ENCODE peak calls at places on chromosomes 3 and 15, in ten cellular contexts. One of them, this sample, is unnamed. For H3K4me1, the result is how much of the 10 kb centered on the place peaks cover.

GRCh38 chr3:141093971-141094401 is 42.8 kb downstream of the SPSB4 start:
- DNase-seq in endothelial cell of umbilical vein: no peak
- DNase-seq in HCT116: no peak
- DNase-seq in K562: no peak
- DNase-seq in stomach: peak
- DNase-seq in prostate gland: peak
- DNase-seq in transverse colon: no peak
- DNase-seq in H1: no peak
- DNase-seq in spleen: no peak
- DNase-seq in upper lobe of left lung: no peak
- DNase-seq in this sample: no peak

GRCh38 chr3:40281995-40282394 is 27.5 kb upstream of the EIF1B start:
- DNase-seq in endothelial cell of umbilical vein: no peak
- DNase-seq in HCT116: no peak
- DNase-seq in K562: no peak
- DNase-seq in stomach: no peak
- DNase-seq in prostate gland: no peak
- DNase-seq in transverse colon: no peak
- DNase-seq in H1: no peak
- DNase-seq in spleen: no peak
- DNase-seq in upper lobe of left lung: no peak
- DNase-seq in this sample: no peak

GRCh38 chr15:62791694-62792093 is 250.9 kb upstream of the TPM1 start:
- DNase-seq in endothelial cell of umbilical vein: no peak
- DNase-seq in HCT116: no peak
- DNase-seq in K562: no peak
- DNase-seq in stomach: no peak
- DNase-seq in prostate gland: no peak
- DNase-seq in transverse colon: no peak
- DNase-seq in H1: no peak
- DNase-seq in spleen: no peak
- DNase-seq in upper lobe of left lung: no peak
- DNase-seq in this sample: no peak

GRCh38 chr15:69750253-69750652 is 297.6 kb downstream of the RPLP1 start:
- DNase-seq in endothelial cell of umbilical vein: no peak
- DNase-seq in HCT116: no peak
- DNase-seq in K562: no peak
- DNase-seq in stomach: no peak
- DNase-seq in prostate gland: no peak
- DNase-seq in transverse colon: no peak
- DNase-seq in H1: no peak
- DNase-seq in spleen: no peak
- DNase-seq in upper lobe of left lung: no peak
- DNase-seq in this sample: no peak

GRCh38 chr3:53581671-53582070 is 87.3 kb downstream of the CACNA1D start:
- DNase-seq in endothelial cell of umbilical vein: no peak
- DNase-seq in HCT116: no peak
- DNase-seq in K562: no peak
- DNase-seq in stomach: no peak
- DNase-seq in prostate gland: no peak
- DNase-seq in transverse colon: no peak
- DNase-seq in H1: no peak
- DNase-seq in spleen: no peak
- DNase-seq in upper lobe of left lung: no peak
- DNase-seq in this sample: no peak

GRCh38 chr3:118823626-118824025 is 211.0 kb downstream of the IGSF11 start:
- DNase-seq in endothelial cell of umbilical vein: no peak
- DNase-seq in HCT116: no peak
- DNase-seq in K562: no peak
- DNase-seq in stomach: no peak
- DNase-seq in prostate gland: no peak
- DNase-seq in transverse colon: no peak
- DNase-seq in H1: no peak
- DNase-seq in spleen: no peak
- DNase-seq in upper lobe of left lung: no peak
- DNase-seq in this sample: no peak

GRCh38 chr15:90004671-90005070 is 3.5 kb downstream of the ZNF710 start:
- DNase-seq in endothelial cell of umbilical vein: peak
- DNase-seq in HCT116: no peak
- DNase-seq in K562: no peak
- DNase-seq in stomach: no peak
- DNase-seq in prostate gland: no peak
- DNase-seq in transverse colon: peak
- DNase-seq in H1: no peak
- DNase-seq in spleen: peak
- DNase-seq in upper lobe of left lung: peak
- DNase-seq in this sample: no peak

GRCh38 chr15:81398910-81399551 is 25.0 kb upstream of the TMC3 start:
- DNase-seq in endothelial cell of umbilical vein: no peak
- DNase-seq in HCT116: no peak
- DNase-seq in K562: no peak
- DNase-seq in stomach: no peak
- DNase-seq in prostate gland: peak
- DNase-seq in transverse colon: no peak
- DNase-seq in H1: no peak
- DNase-seq in spleen: no peak
- DNase-seq in upper lobe of left lung: no peak
- DNase-seq in this sample: no peak

GRCh38 chr3:126557415-126557745 is 1.4 kb downstream of the C3orf22 start:
- DNase-seq in endothelial cell of umbilical vein: no peak
- DNase-seq in HCT116: no peak
- DNase-seq in K562: no peak
- DNase-seq in stomach: peak
- DNase-seq in prostate gland: no peak
- DNase-seq in transverse colon: peak
- DNase-seq in H1: peak
- DNase-seq in spleen: peak
- DNase-seq in upper lobe of left lung: peak
- DNase-seq in this sample: no peak

GRCh38 chr3:49269443-49269842 is 7.6 kb downstream of the C3orf62 start:
- DNase-seq in endothelial cell of umbilical vein: no peak
- DNase-seq in HCT116: no peak
- DNase-seq in K562: no peak
- DNase-seq in stomach: no peak
- DNase-seq in prostate gland: no peak
- DNase-seq in transverse colon: no peak
- DNase-seq in H1: no peak
- DNase-seq in spleen: no peak
- DNase-seq in upper lobe of left lung: no peak
- DNase-seq in this sample: no peak

GRCh38 chr15:98873441-98874218 is 134.0 kb downstream of the PGPEP1L start:
- DNase-seq in endothelial cell of umbilical vein: no peak
- DNase-seq in HCT116: peak
- DNase-seq in K562: no peak
- DNase-seq in stomach: no peak
- DNase-seq in prostate gland: no peak
- DNase-seq in transverse colon: no peak
- DNase-seq in H1: no peak
- DNase-seq in spleen: peak
- DNase-seq in upper lobe of left lung: peak
- DNase-seq in this sample: no peak

GRCh38 chr3:55269636-55270035 is 217.5 kb downstream of the WNT5A start:
- DNase-seq in endothelial cell of umbilical vein: no peak
- DNase-seq in HCT116: no peak
- DNase-seq in K562: no peak
- DNase-seq in stomach: no peak
- DNase-seq in prostate gland: no peak
- DNase-seq in transverse colon: no peak
- DNase-seq in H1: no peak
- DNase-seq in spleen: no peak
- DNase-seq in upper lobe of left lung: no peak
- DNase-seq in this sample: no peak

GRCh38 chr15:40082195-40082868 is 26.3 kb downstream of the BMF start:
- DNase-seq in endothelial cell of umbilical vein: peak
- DNase-seq in HCT116: no peak
- DNase-seq in K562: no peak
- DNase-seq in stomach: no peak
- DNase-seq in prostate gland: no peak
- DNase-seq in transverse colon: peak
- DNase-seq in H1: no peak
- DNase-seq in spleen: peak
- DNase-seq in upper lobe of left lung: no peak
- DNase-seq in this sample: no peak

GRCh38 chr3:16334909-16335308 is 69.9 kb downstream of the OXNAD1 start:
- DNase-seq in endothelial cell of umbilical vein: peak
- DNase-seq in HCT116: no peak
- DNase-seq in K562: no peak
- DNase-seq in stomach: no peak
- DNase-seq in prostate gland: no peak
- DNase-seq in transverse colon: no peak
- DNase-seq in H1: no peak
- DNase-seq in spleen: no peak
- DNase-seq in upper lobe of left lung: no peak
- DNase-seq in this sample: no peak

GRCh38 chr3:16336876-16337275 is 71.9 kb downstream of the OXNAD1 start:
- DNase-seq in endothelial cell of umbilical vein: no peak
- DNase-seq in HCT116: no peak
- DNase-seq in K562: no peak
- DNase-seq in stomach: no peak
- DNase-seq in prostate gland: no peak
- DNase-seq in transverse colon: no peak
- DNase-seq in H1: no peak
- DNase-seq in spleen: no peak
- DNase-seq in upper lobe of left lung: no peak
- DNase-seq in this sample: no peak

GRCh38 chr3:16335364-16335763 is 70.4 kb downstream of the OXNAD1 start:
- DNase-seq in endothelial cell of umbilical vein: no peak
- DNase-seq in HCT116: no peak
- DNase-seq in K562: no peak
- DNase-seq in stomach: no peak
- DNase-seq in prostate gland: no peak
- DNase-seq in transverse colon: no peak
- DNase-seq in H1: no peak
- DNase-seq in spleen: no peak
- DNase-seq in upper lobe of left lung: no peak
- DNase-seq in this sample: no peak

GRCh38 chr3:16338124-16338523 is 73.1 kb downstream of the OXNAD1 start:
- DNase-seq in endothelial cell of umbilical vein: no peak
- DNase-seq in HCT116: no peak
- DNase-seq in K562: no peak
- DNase-seq in stomach: peak
- DNase-seq in prostate gland: no peak
- DNase-seq in transverse colon: peak
- DNase-seq in H1: no peak
- DNase-seq in spleen: peak
- DNase-seq in upper lobe of left lung: peak
- DNase-seq in this sample: no peak

GRCh38 chr3:16335772-16336621 is 71.0 kb downstream of the OXNAD1 start:
- DNase-seq in endothelial cell of umbilical vein: no peak
- DNase-seq in HCT116: no peak
- DNase-seq in K562: no peak
- DNase-seq in stomach: no peak
- DNase-seq in prostate gland: no peak
- DNase-seq in transverse colon: no peak
- DNase-seq in H1: no peak
- DNase-seq in spleen: no peak
- DNase-seq in upper lobe of left lung: no peak
- DNase-seq in this sample: no peak
- TF ChIP-seq POLR2A in endothelial cell of umbilical vein: no peak
- TF ChIP-seq POLR2A in HCT116: no peak
- TF ChIP-seq POLR2A in K562: no peak
- TF ChIP-seq POLR2A in stomach: no peak
- TF ChIP-seq POLR2A in prostate gland: no peak
- TF ChIP-seq POLR2A in transverse colon: no peak
- TF ChIP-seq POLR2A in H1: no peak
- TF ChIP-seq POLR2A in spleen: no peak
- TF ChIP-seq POLR2A in upper lobe of left lung: no peak
- TF ChIP-seq POLR2A in this sample: no peak

DNA sequence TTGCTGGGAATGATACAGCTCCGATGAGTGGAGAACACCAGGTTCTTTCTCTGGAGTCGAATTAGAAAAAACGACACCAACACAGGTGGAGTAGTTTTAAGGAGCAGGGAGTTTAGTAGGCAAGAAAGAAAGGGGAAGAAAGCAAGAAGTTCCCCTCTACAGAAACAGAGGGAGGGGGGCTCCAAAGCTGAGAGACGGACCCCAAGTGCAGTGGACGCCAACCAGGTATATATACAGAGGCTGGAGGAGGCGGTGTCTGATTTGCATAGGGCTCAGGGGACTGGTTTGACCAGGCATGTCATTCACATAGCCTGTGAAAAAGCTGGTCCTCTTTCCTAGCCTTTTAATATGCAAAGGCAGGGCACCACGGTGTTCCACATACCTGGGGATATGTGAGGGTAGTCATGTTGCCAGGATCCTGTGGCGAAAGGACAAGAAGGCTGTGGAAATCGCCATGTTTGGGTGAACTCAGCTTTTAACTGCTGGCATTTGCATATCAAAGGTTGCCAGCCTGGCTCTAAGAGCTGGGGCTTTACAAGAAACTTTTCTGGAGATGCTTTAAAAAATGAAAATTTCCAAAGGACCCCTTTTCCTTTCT is 887.4 kb upstream of the EPHA6 start:
- DNase-seq in endothelial cell of umbilical vein: no peak
- DNase-seq in HCT116: no peak
- DNase-seq in K562: no peak
- DNase-seq in stomach: no peak
- DNase-seq in prostate gland: no peak
- DNase-seq in transverse colon: no peak
- DNase-seq in H1: peak
- DNase-seq in spleen: no peak
- DNase-seq in upper lobe of left lung: no peak
- DNase-seq in this sample: no peak
- H3K4me1 ChIP-seq in endothelial cell of umbilical vein: under half
- H3K4me1 ChIP-seq in HCT116: under half
- H3K4me1 ChIP-seq in K562: under half
- H3K4me1 ChIP-seq in stomach: under half
- H3K4me1 ChIP-seq in prostate gland: under half
- H3K4me1 ChIP-seq in transverse colon: under half
- H3K4me1 ChIP-seq in H1: under half
- H3K4me1 ChIP-seq in spleen: under half
- H3K4me1 ChIP-seq in upper lobe of left lung: under half
- H3K4me1 ChIP-seq in this sample: under half

DNA sequence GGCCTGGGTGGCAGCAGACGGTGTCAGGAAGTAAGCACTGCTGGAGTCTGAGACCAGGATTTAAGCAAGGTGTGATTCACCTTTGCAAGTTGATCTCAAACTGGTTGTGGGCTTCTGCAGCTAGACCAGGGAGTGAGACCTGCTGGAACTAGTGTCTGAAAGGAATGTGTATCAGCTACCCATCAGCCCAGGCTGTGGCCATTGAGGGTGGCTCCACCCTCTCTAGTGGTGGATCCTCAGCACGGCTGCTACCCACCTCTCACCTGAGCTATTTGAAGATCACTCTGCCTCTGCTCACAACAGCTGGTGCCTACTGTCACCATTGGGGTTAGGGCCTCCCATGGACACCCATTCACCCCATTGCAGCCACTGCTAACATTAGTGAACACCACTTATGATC is 140.3 kb upstream of the DCBLD2 start:
- DNase-seq in endothelial cell of umbilical vein: no peak
- DNase-seq in HCT116: no peak
- DNase-seq in K562: no peak
- DNase-seq in stomach: no peak
- DNase-seq in prostate gland: no peak
- DNase-seq in transverse colon: no peak
- DNase-seq in H1: no peak
- DNase-seq in spleen: no peak
- DNase-seq in upper lobe of left lung: no peak
- DNase-seq in this sample: no peak
- TF ChIP-seq POLR2AphosphoS5 in endothelial cell of umbilical vein: no peak
- TF ChIP-seq POLR2AphosphoS5 in HCT116: no peak
- TF ChIP-seq POLR2AphosphoS5 in K562: no peak
- TF ChIP-seq POLR2AphosphoS5 in stomach: no peak
- TF ChIP-seq POLR2AphosphoS5 in prostate gland: no peak
- TF ChIP-seq POLR2AphosphoS5 in transverse colon: no peak
- TF ChIP-seq POLR2AphosphoS5 in H1: no peak
- TF ChIP-seq POLR2AphosphoS5 in spleen: no peak
- TF ChIP-seq POLR2AphosphoS5 in upper lobe of left lung: no peak
- TF ChIP-seq POLR2AphosphoS5 in this sample: no peak

GRCh38 chr3:46719735-46720271 is 2.1 kb upstream of the PRSS50 start:
- DNase-seq in endothelial cell of umbilical vein: no peak
- DNase-seq in HCT116: no peak
- DNase-seq in K562: no peak
- DNase-seq in stomach: peak
- DNase-seq in prostate gland: no peak
- DNase-seq in transverse colon: no peak
- DNase-seq in H1: no peak
- DNase-seq in spleen: no peak
- DNase-seq in upper lobe of left lung: peak
- DNase-seq in this sample: no peak
- TF ChIP-seq POLR2A in endothelial cell of umbilical vein: no peak
- TF ChIP-seq POLR2A in HCT116: no peak
- TF ChIP-seq POLR2A in K562: no peak
- TF ChIP-seq POLR2A in stomach: no peak
- TF ChIP-seq POLR2A in prostate gland: no peak
- TF ChIP-seq POLR2A in transverse colon: no peak
- TF ChIP-seq POLR2A in H1: no peak
- TF ChIP-seq POLR2A in spleen: no peak
- TF ChIP-seq POLR2A in upper lobe of left lung: no peak
- TF ChIP-seq POLR2A in this sample: no peak